ENCODE peak calls at places on chromosome 4, in eight cellular contexts. L, N, B, X, D, U, T and P are unnamed samples.

GRCh38 chr4:100289980-100290379 is 99.7 kb upstream of the DDIT4L start:
- DNase-seq in U (no peak), D (no peak), N (no peak), L (no peak), T (no peak), B (no peak), X (no peak), P (no peak)

GRCh38 chr4:144267084-144267483 is 126.6 kb upstream of the GYPA start:
- DNase-seq in X (no peak), N (no peak), T (no peak), L (no peak), B (no peak), U (no peak), D (no peak), P (no peak)

GRCh38 chr4:94897023-94897422 is 139.3 kb downstream of the BMPR1B start:
- DNase-seq in L (no peak), D (no peak), T (no peak), U (no peak), N (peak), B (peak), X (no peak), P (no peak)

GRCh38 chr4:52269761-52270160 is 218.7 kb downstream of the SPATA18 start:
- DNase-seq in L (no peak), X (no peak), N (no peak), D (no peak), T (no peak), U (no peak), B (no peak), P (no peak)

GRCh38 chr4:56958111-56958517 is 19.3 kb downstream of the NOA1 start:
- DNase-seq in N (no peak), X (peak), T (no peak), D (no peak), L (peak), U (peak), B (peak), P (peak)

GRCh38 chr4:6123541-6123940 is 76.8 kb downstream of the JAKMIP1 start:
- DNase-seq in D (no peak), U (no peak), B (no peak), X (no peak), L (no peak), N (no peak), T (no peak), P (no peak)

GRCh38 chr4:130563185-130563890 is 1467.4 kb downstream of the C4orf33 start:
- DNase-seq in U (peak), B (peak), D (peak), T (peak), N (peak), L (peak), X (peak), P (peak)

GRCh38 chr4:11748169-11748872 is 319.6 kb upstream of the HS3ST1 start:
- DNase-seq in X (no peak), D (no peak), U (no peak), L (peak), N (no peak), T (no peak), B (peak), P (peak)

GRCh38 chr4:122476745-122477144 is 20.2 kb upstream of the IL2 start:
- DNase-seq in T (no peak), L (no peak), N (no peak), B (no peak), U (no peak), X (no peak), D (no peak), P (no peak)

GRCh38 chr4:53558981-53559620 is 32.2 kb downstream of the LNX1 start:
- DNase-seq in T (no peak), X (no peak), U (no peak), L (no peak), D (no peak), N (no peak), B (no peak), P (peak)

GRCh38 chr4:184343400-184344177 is 125.9 kb upstream of the ENPP6 start:
- DNase-seq in L (peak), N (peak), B (peak), X (peak), D (peak), U (peak), T (peak), P (peak)

GRCh38 chr4:96093563-96093962 is 253.7 kb downstream of the PDHA2 start:
- DNase-seq in N (no peak), D (no peak), T (no peak), B (no peak), X (no peak), L (no peak), U (no peak), P (no peak)

GRCh38 chr4:75432683-75433082 is 81.5 kb downstream of the RCHY1 start:
- DNase-seq in D (peak), N (peak), L (peak), U (no peak), T (no peak), X (no peak), B (peak), P (peak)
- TF ChIP-seq CTCF in D (no peak), N (peak), L (peak), U (no peak), T (peak), X (no peak), B (peak), P (no peak)

GRCh38 chr4:128528177-128528576 is 240.6 kb upstream of the PGRMC2 start:
- DNase-seq in L (no peak), D (no peak), B (no peak), N (no peak), U (no peak), X (no peak), T (no peak), P (no peak)
- H3K27ac ChIP-seq in L (peak), D (peak), B (peak), N (no peak), U (peak), X (no peak), T (no peak), P (no peak)

GRCh38 chr4:150259861-150260567 is 181.8 kb downstream of the DCLK2 start:
- DNase-seq in N (no peak), D (no peak), B (no peak), L (no peak), T (no peak), U (no peak), X (no peak), P (no peak)
- TF ChIP-seq CTCF in N (no peak), D (no peak), B (no peak), L (no peak), T (peak), U (no peak), X (no peak), P (no peak)

DNA sequence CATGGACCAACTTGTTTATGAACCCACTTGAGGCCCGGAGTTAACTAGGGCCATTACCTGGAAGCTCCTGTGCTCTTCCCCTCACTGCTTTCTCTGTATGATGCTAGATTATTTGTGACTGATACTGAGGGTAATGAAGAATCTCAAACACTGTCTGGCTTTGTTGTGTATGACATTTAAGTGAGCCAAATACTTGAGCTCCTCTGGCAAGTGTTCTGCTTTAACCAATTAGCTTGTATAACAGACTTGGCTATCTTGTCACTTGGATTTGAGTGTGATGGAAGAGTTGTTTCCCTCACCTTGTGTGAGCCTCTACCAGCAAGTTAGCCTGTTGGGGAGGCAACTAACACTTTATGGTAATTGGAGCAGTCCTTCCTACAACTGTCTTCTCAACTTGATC is 42.7 kb downstream of the CCNG2 start:
- DNase-seq in X (no peak), L (no peak), D (no peak), N (no peak), U (no peak), B (no peak), T (no peak), P (no peak)
- H3K27ac ChIP-seq in X (no peak), L (no peak), D (no peak), N (no peak), U (no peak), B (no peak), T (no peak), P (no peak)

GRCh38 chr4:36716874-36717273 is 435.5 kb downstream of the DTHD1 start:
- DNase-seq in N (no peak), B (no peak), X (no peak), D (no peak), L (no peak), U (no peak), T (no peak), P (peak)

GRCh38 chr4:36709986-36710385 is 428.6 kb downstream of the DTHD1 start:
- DNase-seq in N (no peak), T (no peak), X (no peak), U (no peak), B (no peak), L (no peak), D (no peak), P (no peak)

DNA sequence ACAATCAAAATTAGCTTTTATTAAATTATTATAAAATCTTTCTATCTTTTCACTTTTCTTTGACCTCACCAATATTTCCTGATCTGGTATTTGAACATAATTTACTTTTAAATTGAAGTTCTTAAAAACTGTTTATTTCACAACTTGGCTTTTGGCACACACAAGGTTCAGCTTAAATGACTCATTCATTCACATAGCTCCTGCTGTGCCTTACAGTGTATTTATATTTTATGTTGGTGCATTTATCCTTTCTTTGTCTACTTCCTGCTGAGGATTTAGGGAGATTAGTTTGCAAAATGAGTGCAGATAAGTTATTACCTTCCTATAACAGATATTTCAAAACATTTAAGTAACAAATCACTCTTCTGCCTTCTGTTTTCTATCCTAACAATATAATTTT is 430.6 kb downstream of the DTHD1 start:
- DNase-seq in L (no peak), D (no peak), U (no peak), X (no peak), N (no peak), B (no peak), T (no peak), P (peak)
- TF ChIP-seq CTCF in L (no peak), D (no peak), U (no peak), X (no peak), N (no peak), B (no peak), T (no peak), P (no peak)

DNA sequence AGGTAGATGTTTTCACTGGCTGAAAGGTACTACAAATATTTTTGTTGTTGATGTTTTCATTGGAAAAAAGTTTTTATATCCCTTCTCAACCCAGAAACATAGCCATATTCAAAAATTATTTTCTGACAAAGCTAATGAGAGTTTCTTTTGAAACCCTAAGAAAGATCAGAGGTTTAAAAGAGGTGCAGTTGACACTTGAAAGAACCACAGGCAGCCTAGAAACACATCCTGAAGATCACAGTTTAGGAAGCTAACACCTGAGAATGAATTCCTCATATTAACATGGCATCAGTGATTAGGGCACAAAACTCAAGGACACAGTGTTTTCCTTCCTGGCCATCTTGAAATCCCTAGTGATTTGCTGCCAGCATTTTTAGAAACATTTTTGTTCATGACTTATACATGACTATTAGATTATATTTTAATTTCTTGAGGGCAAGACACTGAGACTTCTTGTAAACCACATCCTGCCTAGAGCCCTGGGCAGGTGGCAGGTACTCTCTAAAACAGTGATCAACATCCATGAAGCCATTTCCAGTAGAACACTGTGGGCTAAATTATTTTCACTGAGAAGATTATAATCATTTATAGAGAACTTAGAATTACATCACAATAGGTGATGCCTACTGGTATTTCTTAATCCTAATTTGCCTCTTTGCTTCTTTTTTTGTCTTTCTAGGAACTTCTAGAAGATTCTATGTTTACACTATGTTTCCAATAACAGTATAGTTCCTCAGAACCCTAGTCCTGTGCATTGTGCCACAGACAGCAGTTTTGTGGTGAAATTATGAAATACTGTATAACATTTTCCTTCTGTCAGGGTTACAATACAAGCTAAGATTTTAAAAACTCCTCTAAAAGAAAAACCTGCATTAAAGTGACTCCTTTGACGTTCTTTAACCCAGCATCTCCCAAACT is 79.9 kb downstream of the ARSJ start:
- DNase-seq in L (no peak), X (no peak), U (no peak), T (no peak), N (no peak), D (no peak), B (no peak), P (no peak)
- H3K27ac ChIP-seq in L (no peak), X (peak), U (no peak), T (no peak), N (no peak), D (no peak), B (no peak), P (no peak)

GRCh38 chr4:70839537-70840093 is at the start of gene GRSF1:
- DNase-seq in L (peak), D (peak), T (peak), B (peak), U (peak), X (peak), N (peak), P (peak)
- TF ChIP-seq CTCF in L (no peak), D (no peak), T (no peak), B (no peak), U (peak), X (no peak), N (no peak), P (no peak)

DNA sequence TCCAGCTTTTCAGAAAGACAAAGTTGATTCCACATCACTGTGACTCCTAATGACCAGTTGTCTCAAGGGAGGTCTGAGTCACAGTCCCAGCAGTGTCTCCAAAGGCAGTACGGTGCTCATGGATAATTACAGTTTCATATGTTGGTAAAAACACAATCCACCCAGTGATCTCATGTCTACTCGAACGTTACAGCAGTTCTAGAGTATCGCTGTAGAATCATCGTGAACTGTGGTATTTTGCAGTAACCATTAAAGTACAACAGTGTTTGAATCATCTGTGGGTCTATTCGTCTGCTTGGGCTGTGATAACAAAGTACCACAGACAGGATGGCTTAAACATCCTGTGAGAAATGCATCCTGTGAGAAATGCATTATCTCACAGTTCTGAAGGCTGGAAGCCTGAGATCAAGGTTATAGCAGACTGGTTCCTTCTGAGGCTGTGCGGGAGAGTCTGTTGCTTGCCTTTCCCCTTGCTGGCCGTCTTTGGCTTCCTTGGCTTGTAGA is 121.1 kb upstream of the SORBS2 start:
- DNase-seq in X (no peak), T (no peak), D (no peak), N (no peak), L (peak), B (no peak), U (no peak), P (no peak)
- H3K27ac ChIP-seq in X (no peak), T (no peak), D (no peak), N (no peak), L (no peak), B (peak), U (no peak), P (no peak)

DNA sequence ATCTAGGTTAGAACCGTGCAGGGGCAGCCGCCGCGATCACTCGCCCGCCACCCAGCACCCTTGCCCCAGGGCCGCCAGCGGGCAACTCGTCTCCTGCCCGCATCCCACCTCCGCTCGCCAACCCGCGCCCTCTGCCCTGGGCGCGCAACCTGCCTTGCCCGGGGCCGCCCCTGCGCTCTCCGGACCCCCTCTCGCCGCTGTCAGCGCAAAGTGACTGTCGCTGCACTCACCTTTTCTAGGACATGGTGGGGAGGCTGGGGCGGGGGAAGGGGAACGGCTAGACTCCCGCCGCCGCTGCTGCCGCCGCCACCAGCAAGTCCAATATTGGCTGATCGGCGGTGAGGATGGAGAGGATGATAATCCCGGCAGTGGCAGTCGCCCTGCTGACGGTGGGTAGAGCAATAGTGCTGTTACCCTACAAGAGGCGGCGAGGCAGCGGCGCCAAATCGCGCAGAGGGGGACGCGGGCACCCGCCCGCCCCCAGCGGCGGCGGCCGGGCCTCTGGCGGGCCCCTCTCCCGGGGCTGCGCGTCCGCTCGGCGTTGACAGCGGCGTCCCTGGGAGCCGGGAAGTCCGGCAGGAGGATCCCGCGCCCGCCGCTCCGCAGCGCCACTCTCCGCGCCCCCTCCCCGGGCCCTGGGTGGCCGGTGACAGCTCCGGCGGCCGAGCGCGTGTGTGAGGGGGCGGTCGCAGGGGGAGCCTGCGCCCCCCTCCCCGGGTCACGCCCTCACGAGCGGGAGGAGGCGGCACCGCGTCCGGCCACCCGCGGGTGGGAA is 2.3 kb upstream of the NR3C2 start:
- DNase-seq in B (peak), N (peak), L (no peak), D (no peak), X (no peak), U (peak), T (peak), P (no peak)
- TF ChIP-seq CTCF in B (no peak), N (no peak), L (peak), D (no peak), X (peak), U (peak), T (no peak), P (no peak)